ENCODE peak calls at places on chromosomes 6 and 20, in five cellular contexts. One of them, this sample, is unnamed.

GRCh38 chr6:51350308-51350904 is 531.7 kb downstream of the TFAP2B start:
- DNase-seq in heart right ventricle: no peak
- DNase-seq in SK-N-SH: no peak
- DNase-seq in cardiac fibroblast: no peak
- DNase-seq in fibroblast of mammary gland: peak
- DNase-seq in this sample: peak

GRCh38 chr6:2480267-2480966 is 235.0 kb upstream of the GMDS start:
- DNase-seq in fibroblast of mammary gland: no peak
- DNase-seq in SK-N-SH: no peak
- DNase-seq in cardiac fibroblast: peak
- DNase-seq in heart right ventricle: peak
- DNase-seq in this sample: no peak

GRCh38 chr6:156269751-156270369 is 507.3 kb upstream of the ARID1B start:
- DNase-seq in cardiac fibroblast: no peak
- DNase-seq in fibroblast of mammary gland: no peak
- DNase-seq in heart right ventricle: no peak
- DNase-seq in SK-N-SH: no peak
- DNase-seq in this sample: no peak

GRCh38 chr6:20441236-20441635 is 39.6 kb downstream of the E2F3 start:
- DNase-seq in SK-N-SH: no peak
- DNase-seq in cardiac fibroblast: no peak
- DNase-seq in heart right ventricle: no peak
- DNase-seq in fibroblast of mammary gland: no peak
- DNase-seq in this sample: no peak

GRCh38 chr6:41538556-41539182 is 7.5 kb upstream of the FOXP4 start:
- DNase-seq in SK-N-SH: no peak
- DNase-seq in cardiac fibroblast: peak
- DNase-seq in heart right ventricle: no peak
- DNase-seq in fibroblast of mammary gland: peak
- DNase-seq in this sample: no peak

GRCh38 chr20:57251344-57251743 is 15.1 kb downstream of the BMP7 start:
- DNase-seq in heart right ventricle: no peak
- DNase-seq in cardiac fibroblast: peak
- DNase-seq in SK-N-SH: no peak
- DNase-seq in fibroblast of mammary gland: no peak
- DNase-seq in this sample: no peak

GRCh38 chr20:9999660-10000059 is 35.1 kb upstream of the ANKEF1 start:
- DNase-seq in heart right ventricle: no peak
- DNase-seq in cardiac fibroblast: no peak
- DNase-seq in fibroblast of mammary gland: no peak
- DNase-seq in SK-N-SH: no peak
- DNase-seq in this sample: no peak

GRCh38 chr6:132063738-132064137 is 112.6 kb upstream of the CCN2 start:
- DNase-seq in SK-N-SH: no peak
- DNase-seq in heart right ventricle: no peak
- DNase-seq in cardiac fibroblast: peak
- DNase-seq in fibroblast of mammary gland: peak
- DNase-seq in this sample: peak

GRCh38 chr6:4732691-4733315 is 43.4 kb upstream of the CDYL start:
- DNase-seq in fibroblast of mammary gland: peak
- DNase-seq in heart right ventricle: peak
- DNase-seq in SK-N-SH: peak
- DNase-seq in cardiac fibroblast: peak
- DNase-seq in this sample: peak

GRCh38 chr6:138815797-138816528 is 20.1 kb downstream of the ECT2L start:
- DNase-seq in cardiac fibroblast: peak
- DNase-seq in SK-N-SH: peak
- DNase-seq in heart right ventricle: no peak
- DNase-seq in fibroblast of mammary gland: peak
- DNase-seq in this sample: no peak

GRCh38 chr6:43671011-43671800 is 16.4 kb downstream of the MRPS18A start:
- DNase-seq in fibroblast of mammary gland: peak
- DNase-seq in cardiac fibroblast: no peak
- DNase-seq in SK-N-SH: no peak
- DNase-seq in heart right ventricle: no peak
- DNase-seq in this sample: no peak

GRCh38 chr20:36153754-36154695 is 515 bp upstream of the EPB41L1 start:
- DNase-seq in SK-N-SH: peak
- DNase-seq in heart right ventricle: peak
- DNase-seq in fibroblast of mammary gland: peak
- DNase-seq in cardiac fibroblast: peak
- DNase-seq in this sample: peak

GRCh38 chr6:108748063-108748462 is 100.2 kb upstream of the ARMC2 start:
- DNase-seq in fibroblast of mammary gland: no peak
- DNase-seq in cardiac fibroblast: no peak
- DNase-seq in heart right ventricle: no peak
- DNase-seq in SK-N-SH: no peak
- DNase-seq in this sample: no peak

GRCh38 chr6:157855325-157855724 is 32.3 kb downstream of the SNX9 start:
- DNase-seq in SK-N-SH: no peak
- DNase-seq in fibroblast of mammary gland: no peak
- DNase-seq in heart right ventricle: no peak
- DNase-seq in cardiac fibroblast: no peak
- DNase-seq in this sample: no peak

GRCh38 chr6:53734473-53735299 is 60.1 kb upstream of the LRRC1 start:
- DNase-seq in cardiac fibroblast: peak
- DNase-seq in heart right ventricle: peak
- DNase-seq in fibroblast of mammary gland: peak
- DNase-seq in SK-N-SH: peak
- DNase-seq in this sample: peak

GRCh38 chr6:53793318-53793975 is 1.4 kb upstream of the LRRC1 start:
- DNase-seq in cardiac fibroblast: peak
- DNase-seq in heart right ventricle: peak
- DNase-seq in fibroblast of mammary gland: peak
- DNase-seq in SK-N-SH: peak
- DNase-seq in this sample: peak

GRCh38 chr20:38747495-38748096 is 664 bp upstream of the ACTR5 start:
- DNase-seq in cardiac fibroblast: no peak
- DNase-seq in fibroblast of mammary gland: no peak
- DNase-seq in SK-N-SH: peak
- DNase-seq in heart right ventricle: no peak
- DNase-seq in this sample: no peak

GRCh38 chr6:45327956-45328522 is at the start of gene RUNX2:
- DNase-seq in SK-N-SH: no peak
- DNase-seq in fibroblast of mammary gland: peak
- DNase-seq in cardiac fibroblast: peak
- DNase-seq in heart right ventricle: no peak
- DNase-seq in this sample: no peak

GRCh38 chr20:41160686-41161085 is 23.3 kb downstream of the PLCG1 start:
- DNase-seq in fibroblast of mammary gland: no peak
- DNase-seq in heart right ventricle: no peak
- DNase-seq in cardiac fibroblast: no peak
- DNase-seq in SK-N-SH: no peak
- DNase-seq in this sample: peak

GRCh38 chr20:41411458-41411857 is 44.8 kb upstream of the EMILIN3 start:
- DNase-seq in cardiac fibroblast: peak
- DNase-seq in heart right ventricle: no peak
- DNase-seq in fibroblast of mammary gland: peak
- DNase-seq in SK-N-SH: no peak
- DNase-seq in this sample: peak

GRCh38 chr6:50236164-50236563 is 186.4 kb upstream of the DEFB112 start:
- DNase-seq in SK-N-SH: no peak
- DNase-seq in heart right ventricle: no peak
- DNase-seq in fibroblast of mammary gland: no peak
- DNase-seq in cardiac fibroblast: no peak
- DNase-seq in this sample: no peak

GRCh38 chr6:142387997-142388815 is 86.4 kb downstream of the ADGRG6 start:
- DNase-seq in cardiac fibroblast: peak
- DNase-seq in fibroblast of mammary gland: peak
- DNase-seq in SK-N-SH: peak
- DNase-seq in heart right ventricle: no peak
- DNase-seq in this sample: peak

GRCh38 chr20:634526-634925 is 18.5 kb downstream of the SRXN1 start:
- DNase-seq in heart right ventricle: no peak
- DNase-seq in SK-N-SH: peak
- DNase-seq in cardiac fibroblast: no peak
- DNase-seq in fibroblast of mammary gland: no peak
- DNase-seq in this sample: no peak

GRCh38 chr6:95687839-95688238 is 110.5 kb downstream of the MANEA start:
- DNase-seq in cardiac fibroblast: no peak
- DNase-seq in fibroblast of mammary gland: no peak
- DNase-seq in heart right ventricle: no peak
- DNase-seq in SK-N-SH: no peak
- DNase-seq in this sample: no peak

GRCh38 chr20:62156592-62157386 is 13.2 kb downstream of the SS18L1 start:
- DNase-seq in fibroblast of mammary gland: peak
- DNase-seq in SK-N-SH: peak
- DNase-seq in cardiac fibroblast: peak
- DNase-seq in heart right ventricle: peak
- DNase-seq in this sample: peak

GRCh38 chr6:106114492-106114891 is 28.4 kb downstream of the PRDM1 start:
- DNase-seq in heart right ventricle: no peak
- DNase-seq in cardiac fibroblast: no peak
- DNase-seq in fibroblast of mammary gland: no peak
- DNase-seq in SK-N-SH: no peak
- DNase-seq in this sample: no peak

DNA sequence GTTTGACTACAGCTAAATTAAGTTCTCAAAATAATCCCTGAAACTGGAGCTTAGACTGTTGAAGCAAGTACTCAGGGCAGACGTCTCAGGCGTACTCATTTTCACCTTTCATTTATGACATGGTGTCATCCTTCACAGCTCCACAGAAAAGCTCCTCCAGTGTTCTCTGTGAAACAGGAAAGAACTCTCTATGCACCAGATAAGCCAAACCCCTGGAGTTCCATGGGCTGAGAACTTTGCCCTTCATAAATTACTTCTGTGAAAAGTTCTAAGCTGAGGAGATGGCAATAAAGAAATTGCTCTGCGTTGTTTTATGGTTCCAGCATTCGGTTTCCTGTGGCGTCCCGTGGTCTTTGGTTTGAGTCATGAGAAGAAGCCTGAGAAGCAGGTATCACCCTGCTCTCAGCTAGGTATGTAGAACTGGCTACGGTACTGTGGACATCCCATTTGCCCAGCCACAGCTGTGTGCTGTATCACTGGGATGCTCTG is 20.2 kb upstream of the RREB1 start:
- DNase-seq in cardiac fibroblast: no peak
- DNase-seq in heart right ventricle: no peak
- DNase-seq in fibroblast of mammary gland: no peak
- DNase-seq in SK-N-SH: no peak
- DNase-seq in this sample: no peak
- H3K4me3 ChIP-seq in cardiac fibroblast: no peak
- H3K4me3 ChIP-seq in heart right ventricle: peak
- H3K4me3 ChIP-seq in fibroblast of mammary gland: no peak
- H3K4me3 ChIP-seq in SK-N-SH: no peak
- H3K4me3 ChIP-seq in this sample: peak

GRCh38 chr20:43426172-43426571 is 31.5 kb upstream of the SRSF6 start:
- DNase-seq in fibroblast of mammary gland: no peak
- DNase-seq in SK-N-SH: no peak
- DNase-seq in heart right ventricle: no peak
- DNase-seq in cardiac fibroblast: no peak
- DNase-seq in this sample: no peak

GRCh38 chr20:43431120-43431519 is 26.6 kb upstream of the SRSF6 start:
- DNase-seq in heart right ventricle: no peak
- DNase-seq in cardiac fibroblast: peak
- DNase-seq in SK-N-SH: peak
- DNase-seq in fibroblast of mammary gland: no peak
- DNase-seq in this sample: no peak

GRCh38 chr20:43432498-43432897 is 25.2 kb upstream of the SRSF6 start:
- DNase-seq in heart right ventricle: no peak
- DNase-seq in SK-N-SH: no peak
- DNase-seq in cardiac fibroblast: no peak
- DNase-seq in fibroblast of mammary gland: no peak
- DNase-seq in this sample: no peak

GRCh38 chr20:43433250-43433854 is 24.3 kb upstream of the SRSF6 start:
- DNase-seq in SK-N-SH: no peak
- DNase-seq in heart right ventricle: no peak
- DNase-seq in cardiac fibroblast: no peak
- DNase-seq in fibroblast of mammary gland: no peak
- DNase-seq in this sample: no peak

GRCh38 chr20:43430265-43430664 is 27.4 kb upstream of the SRSF6 start:
- DNase-seq in heart right ventricle: no peak
- DNase-seq in cardiac fibroblast: no peak
- DNase-seq in fibroblast of mammary gland: no peak
- DNase-seq in SK-N-SH: no peak
- DNase-seq in this sample: no peak
- H3K4me3 ChIP-seq in heart right ventricle: no peak
- H3K4me3 ChIP-seq in cardiac fibroblast: no peak
- H3K4me3 ChIP-seq in fibroblast of mammary gland: no peak
- H3K4me3 ChIP-seq in SK-N-SH: no peak
- H3K4me3 ChIP-seq in this sample: no peak

DNA sequence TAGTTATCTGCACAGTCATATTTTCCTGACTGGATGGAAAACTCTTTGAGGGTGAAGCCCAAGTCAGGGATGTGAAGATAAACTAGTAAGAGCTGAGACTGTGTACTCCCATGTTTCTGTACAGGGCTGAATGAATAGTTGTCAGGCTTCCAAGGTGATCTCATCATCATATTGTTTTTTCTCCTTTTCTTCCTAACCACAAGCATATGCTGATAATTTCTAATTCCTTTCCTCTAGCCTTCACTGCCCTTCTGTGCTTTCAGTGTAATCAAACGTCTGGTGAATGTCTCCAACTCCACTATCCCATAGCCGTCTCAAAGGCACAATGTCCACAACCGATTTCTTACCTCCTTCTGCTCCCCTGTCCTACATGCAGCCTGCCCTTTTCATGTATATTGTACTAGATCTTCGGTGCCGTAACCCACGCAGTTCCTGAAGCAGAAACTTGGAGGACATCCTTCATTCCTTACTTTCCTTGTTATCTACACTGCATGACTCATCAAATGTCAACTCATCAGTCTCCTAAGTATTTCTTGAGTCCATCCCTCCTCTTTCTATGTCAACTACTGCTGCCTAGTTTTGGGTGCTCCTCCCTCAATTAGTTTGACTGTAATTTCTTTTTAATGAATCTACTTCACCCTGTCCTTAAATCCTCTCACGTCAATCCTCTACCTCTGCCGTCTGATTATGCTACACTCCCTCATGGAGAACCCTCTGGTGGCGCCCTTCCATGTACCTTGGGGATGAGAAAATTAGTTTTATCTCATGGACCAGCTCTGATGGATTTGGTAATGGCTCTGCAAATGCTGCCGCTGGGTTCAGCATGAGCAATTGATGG is 21.9 kb downstream of the NCOA7 start:
- DNase-seq in cardiac fibroblast: peak
- DNase-seq in fibroblast of mammary gland: peak
- DNase-seq in SK-N-SH: no peak
- DNase-seq in heart right ventricle: no peak
- DNase-seq in this sample: peak
- H3K4me3 ChIP-seq in cardiac fibroblast: peak
- H3K4me3 ChIP-seq in fibroblast of mammary gland: peak
- H3K4me3 ChIP-seq in SK-N-SH: peak
- H3K4me3 ChIP-seq in heart right ventricle: no peak
- H3K4me3 ChIP-seq in this sample: peak

GRCh38 chr6:39834866-39835265 is 42.7 kb downstream of the DAAM2 start:
- DNase-seq in heart right ventricle: no peak
- DNase-seq in cardiac fibroblast: no peak
- DNase-seq in SK-N-SH: no peak
- DNase-seq in fibroblast of mammary gland: no peak
- DNase-seq in this sample: peak

GRCh38 chr6:39831701-39832100 is 39.5 kb downstream of the DAAM2 start:
- DNase-seq in SK-N-SH: no peak
- DNase-seq in fibroblast of mammary gland: no peak
- DNase-seq in cardiac fibroblast: no peak
- DNase-seq in heart right ventricle: no peak
- DNase-seq in this sample: no peak

GRCh38 chr6:39836621-39837020 is 44.4 kb downstream of the DAAM2 start:
- DNase-seq in fibroblast of mammary gland: peak
- DNase-seq in SK-N-SH: no peak
- DNase-seq in cardiac fibroblast: no peak
- DNase-seq in heart right ventricle: no peak
- DNase-seq in this sample: peak

GRCh38 chr6:39835856-39836442 is 43.8 kb downstream of the DAAM2 start:
- DNase-seq in cardiac fibroblast: peak
- DNase-seq in fibroblast of mammary gland: peak
- DNase-seq in SK-N-SH: no peak
- DNase-seq in heart right ventricle: peak
- DNase-seq in this sample: peak

GRCh38 chr6:39834278-39834677 is 42.1 kb downstream of the DAAM2 start:
- DNase-seq in heart right ventricle: no peak
- DNase-seq in fibroblast of mammary gland: no peak
- DNase-seq in cardiac fibroblast: no peak
- DNase-seq in SK-N-SH: no peak
- DNase-seq in this sample: no peak
- H3K4me3 ChIP-seq in heart right ventricle: no peak
- H3K4me3 ChIP-seq in fibroblast of mammary gland: no peak
- H3K4me3 ChIP-seq in cardiac fibroblast: no peak
- H3K4me3 ChIP-seq in SK-N-SH: no peak
- H3K4me3 ChIP-seq in this sample: no peak

This sample was measured in osteoblast.